ENCODE peak calls at places on chromosomes 6 and 20, in four cellular contexts. M, P, S and X are unnamed samples.

GRCh38 chr20:10675456-10675848 is 1.7 kb upstream of the JAG1 start:
- DNase-seq in M (no peak), S (no peak), P (no peak), X (no peak)

GRCh38 chr20:5718896-5719595 is 31.2 kb upstream of the SHLD1 start:
- DNase-seq in P (no peak), M (no peak), S (no peak), X (no peak)

GRCh38 chr20:62103508-62104233 is 18.6 kb upstream of the LSM14B start:
- DNase-seq in P (no peak), S (no peak), M (no peak), X (no peak)

GRCh38 chr20:47929368-47930115 is 144.3 kb upstream of the SULF2 start:
- DNase-seq in M (no peak), S (peak), P (no peak), X (peak)

GRCh38 chr6:99348823-99349619 is 453 bp downstream of the FAXC start:
- DNase-seq in S (peak), M (no peak), P (peak), X (no peak)

GRCh38 chr20:3655032-3655405 is 8.2 kb downstream of the GFRA4 start:
- DNase-seq in P (no peak), S (no peak), M (no peak), X (no peak)

GRCh38 chr6:14252271-14252850 is 134.8 kb downstream of the CD83 start:
- DNase-seq in S (no peak), M (no peak), P (no peak), X (no peak)

GRCh38 chr20:52766645-52767435 is 205.3 kb upstream of the TSHZ2 start:
- DNase-seq in P (no peak), S (no peak), M (no peak), X (no peak)

GRCh38 chr6:21922086-21922485 is 328.5 kb downstream of the SOX4 start:
- DNase-seq in M (no peak), S (peak), P (no peak), X (no peak)

GRCh38 chr6:11296449-11297375 is 64.2 kb upstream of the NEDD9 start:
- DNase-seq in P (no peak), S (no peak), M (no peak), X (peak)

GRCh38 chr6:4610256-4610655 is 165.9 kb upstream of the CDYL start:
- DNase-seq in S (peak), M (no peak), P (no peak), X (no peak)

GRCh38 chr6:16184129-16184528 is 54.3 kb upstream of the GMPR start:
- DNase-seq in P (no peak), M (peak), S (peak), X (peak)

GRCh38 chr6:16140607-16141006 is 11.7 kb downstream of the MYLIP start:
- DNase-seq in S (no peak), P (no peak), M (no peak), X (no peak)

GRCh38 chr20:34201531-34201930 is 39.7 kb upstream of the ASIP start:
- DNase-seq in P (no peak), M (no peak), S (no peak), X (no peak)

GRCh38 chr6:149723262-149723661 is 5.4 kb upstream of the LATS1 start:
- DNase-seq in S (no peak), M (no peak), P (no peak), X (no peak)

GRCh38 chr6:152461556-152461955 is 175.6 kb downstream of the SYNE1 start:
- DNase-seq in P (no peak), S (peak), M (no peak), X (no peak)

GRCh38 chr6:167787896-167788530 is 38.7 kb upstream of the AFDN start:
- DNase-seq in S (no peak), P (no peak), M (no peak), X (no peak)

GRCh38 chr6:137801352-137802088 is 65.5 kb upstream of the TNFAIP3 start:
- DNase-seq in P (no peak), S (no peak), M (no peak), X (no peak)

GRCh38 chr20:37516697-37517370 is 4.2 kb upstream of the NNAT start:
- DNase-seq in P (no peak), S (peak), M (no peak), X (no peak)

GRCh38 chr6:6685249-6685667 is 96.7 kb downstream of the LY86 start:
- DNase-seq in S (no peak), P (no peak), M (no peak), X (no peak)

GRCh38 chr6:9464583-9464982 is 950.3 kb downstream of the TFAP2A start:
- DNase-seq in P (no peak), S (no peak), M (no peak), X (no peak)

GRCh38 chr6:13712485-13712990 is 903 bp upstream of the RANBP9 start:
- DNase-seq in S (peak), P (no peak), M (no peak), X (no peak)

GRCh38 chr6:42251500-42251899 is 33.8 kb upstream of the MRPS10 start:
- DNase-seq in M (no peak), P (no peak), S (peak), X (no peak)

GRCh38 chr20:50321797-50322480 is 131.3 kb downstream of the CEBPB start:
- DNase-seq in S (peak), M (no peak), P (no peak), X (no peak)

GRCh38 chr20:46243707-46244628 is 64.3 kb downstream of the CDH22 start:
- DNase-seq in P (no peak), S (peak), M (no peak), X (no peak)

GRCh38 chr6:12760911-12761310 is 44.3 kb downstream of the PHACTR1 start:
- DNase-seq in M (no peak), S (no peak), P (no peak), X (no peak)

GRCh38 chr6:150208606-150209352 is 65.9 kb downstream of the PPP1R14C start:
- DNase-seq in P (no peak), M (no peak), S (no peak), X (no peak)

GRCh38 chr6:145031962-145032361 is 703.4 kb downstream of the EPM2A start:
- DNase-seq in P (no peak), M (no peak), S (no peak), X (no peak)

GRCh38 chr6:145031001-145031400 is 704.3 kb downstream of the EPM2A start:
- DNase-seq in S (no peak), P (no peak), M (no peak), X (no peak)

GRCh38 chr6:145026267-145026679 is 709.0 kb downstream of the EPM2A start:
- DNase-seq in M (no peak), P (no peak), S (no peak), X (no peak)

GRCh38 chr6:145025488-145025887 is 709.8 kb downstream of the EPM2A start:
- DNase-seq in S (no peak), M (no peak), P (no peak), X (no peak)

GRCh38 chr6:145028144-145028818 is 707.0 kb downstream of the EPM2A start:
- DNase-seq in M (peak), S (peak), P (no peak), X (peak)
- TF ChIP-seq CTCF in M (peak), S (peak), P (peak), X (no peak)

GRCh38 chr6:116267879-116268588 is 11.7 kb downstream of the TSPYL1 start:
- DNase-seq in P (no peak), M (no peak), S (peak), X (no peak)

GRCh38 chr6:116271309-116271708 is 8.4 kb downstream of the TSPYL1 start:
- DNase-seq in P (no peak), S (no peak), M (no peak), X (no peak)

GRCh38 chr6:116265081-116265829 is 11.4 kb upstream of the TSPYL4 start:
- DNase-seq in P (no peak), M (no peak), S (peak), X (no peak)

GRCh38 chr6:116266803-116267202 is 12.9 kb downstream of the TSPYL1 start:
- DNase-seq in S (no peak), P (no peak), M (no peak), X (no peak)

GRCh38 chr6:116268589-116269293 is 11.0 kb downstream of the TSPYL1 start:
- DNase-seq in S (peak), P (no peak), M (peak), X (peak)
- TF ChIP-seq CTCF in S (peak), P (peak), M (peak), X (peak)

GRCh38 chr6:28220164-28221133 is 4.6 kb upstream of the ZSCAN9 start:
- DNase-seq in M (no peak), P (no peak), S (peak), X (no peak)
- TF ChIP-seq CTCF in M (no peak), P (no peak), S (no peak), X (no peak)

GRCh38 chr6:83536034-83536646 is 23.8 kb downstream of the PRSS35 start:
- DNase-seq in M (peak), S (peak), P (no peak), X (peak)
- TF ChIP-seq CTCF in M (peak), S (peak), P (peak), X (peak)

GRCh38 chr6:33586108-33586640 is 6.1 kb upstream of the BAK1 start:
- DNase-seq in M (no peak), P (no peak), S (no peak), X (no peak)

GRCh38 chr6:33581186-33581585 is 1.1 kb upstream of the BAK1 start:
- DNase-seq in P (no peak), M (no peak), S (no peak), X (no peak)

GRCh38 chr6:33585403-33586107 is 5.5 kb upstream of the BAK1 start:
- DNase-seq in P (peak), M (peak), S (peak), X (peak)

GRCh38 chr6:33584700-33585402 is 4.8 kb upstream of the BAK1 start:
- DNase-seq in S (no peak), M (no peak), P (no peak), X (no peak)

DNA sequence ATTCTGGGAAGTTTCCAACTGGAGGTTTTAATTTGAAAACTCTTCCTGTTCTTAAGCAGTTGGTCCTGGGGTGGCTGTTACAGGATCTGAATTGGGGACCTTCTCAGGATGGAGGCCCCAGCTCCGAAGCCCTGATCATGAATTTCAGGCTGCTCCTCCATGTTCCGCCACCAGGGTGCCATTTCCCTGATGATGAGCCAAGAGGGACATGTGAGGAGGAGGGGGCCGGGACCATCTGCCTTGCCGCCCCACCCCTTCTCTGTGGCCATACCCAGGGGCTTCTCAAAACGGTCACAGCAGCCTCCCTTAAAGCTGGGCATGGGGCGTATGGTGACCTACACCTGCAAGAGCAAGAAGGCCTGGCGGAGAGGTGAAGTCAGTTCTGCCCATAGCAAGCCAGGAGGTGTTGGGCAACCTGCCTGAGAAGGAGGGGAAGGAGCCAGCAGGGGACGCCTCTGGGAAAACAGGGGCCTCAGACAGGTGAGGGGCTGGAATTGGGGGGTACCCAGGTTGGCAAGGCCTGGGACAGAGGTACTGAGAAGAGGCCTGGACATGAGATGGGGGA is 3.6 kb upstream of the BAK1 start:
- DNase-seq in S (no peak), P (no peak), M (no peak), X (peak)
- TF ChIP-seq CTCF in S (peak), P (peak), M (peak), X (peak)

DNA sequence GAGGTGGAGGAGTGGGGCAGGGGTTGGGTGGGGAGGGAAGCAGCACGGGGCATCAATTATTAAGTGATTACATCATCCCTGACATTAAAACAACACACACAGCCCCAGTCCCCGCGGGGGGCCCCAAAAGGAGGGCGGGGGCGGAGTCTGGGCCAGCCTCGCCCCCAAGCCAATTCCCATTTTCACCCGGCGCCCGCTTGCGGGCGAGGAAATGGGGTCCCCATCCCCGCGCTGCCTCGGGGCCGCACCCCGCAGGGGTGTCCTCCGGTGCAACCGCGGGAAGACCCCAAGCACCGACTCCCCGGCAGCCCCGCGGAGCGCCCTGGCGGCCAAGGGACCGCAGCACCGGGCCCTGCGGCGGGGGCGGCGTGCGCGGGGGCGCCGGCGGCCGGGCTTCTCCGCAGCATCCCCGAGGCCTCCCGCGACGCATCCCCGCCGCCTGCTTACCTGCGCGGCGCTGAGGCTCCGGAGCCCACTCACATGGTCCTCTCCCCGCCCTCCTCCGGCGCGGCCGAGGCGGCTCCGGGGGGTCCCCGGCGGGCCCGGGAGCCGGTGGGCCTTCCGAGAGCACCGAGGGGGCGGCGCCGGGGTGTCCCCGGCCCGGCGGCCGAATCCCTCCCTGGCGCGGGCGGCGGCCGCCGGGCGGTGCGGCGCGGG is 603 bp downstream of the FYN start:
- DNase-seq in M (no peak), S (peak), P (peak), X (peak)
- TF ChIP-seq CTCF in M (no peak), S (peak), P (no peak), X (no peak)